ENCODE peak calls at places on chromosomes 13 and 19, in seven cellular contexts. O is left ventricle myocardium inferior; R is thoracic aorta; X is cardiac muscle cell; N is right cardiac atrium; K is neuronal stem cell; M is CD4-positive, CD25-positive, alpha-beta regulatory T cell. C is an unnamed sample. For H3K9me3 and H3K27me3, the result is how much of the 10 kb centered on the place peaks cover.

GRCh38 chr13:50428183-50428877 is 413.1 kb downstream of the KCNRG start:
- DNase-seq in O (no peak), R (no peak), X (no peak), N (no peak), K (no peak), M (no peak), C (no peak)

GRCh38 chr19:35904312-35905068 is 2.2 kb downstream of the HCST start:
- DNase-seq in O (no peak), R (no peak), X (no peak), N (no peak), K (no peak), M (no peak), C (no peak)

GRCh38 chr13:99046851-99047250 is 69.0 kb upstream of the DOCK9 start:
- DNase-seq in O (no peak), R (no peak), X (no peak), N (no peak), K (no peak), M (no peak), C (no peak)

GRCh38 chr19:39181500-39182173 is 15.1 kb upstream of the NCCRP1 start:
- DNase-seq in O (no peak), R (no peak), X (no peak), N (no peak), K (no peak), M (no peak), C (no peak)

GRCh38 chr13:95509521-95510315 is 42.8 kb upstream of the CLDN10 start:
- DNase-seq in O (no peak), R (no peak), X (peak), N (no peak), K (no peak), M (no peak), C (no peak)

GRCh38 chr19:29663861-29664752 is 1.2 kb upstream of the PLEKHF1 start:
- DNase-seq in O (no peak), R (no peak), X (no peak), N (no peak), K (no peak), M (no peak), C (no peak)

GRCh38 chr19:42471554-42472249 is 29.0 kb upstream of the CXCL17 start:
- DNase-seq in O (no peak), R (no peak), X (peak), N (no peak), K (no peak), M (no peak), C (no peak)

GRCh38 chr19:10510301-10510802 is 6.9 kb downstream of the S1PR5 start:
- DNase-seq in O (no peak), R (no peak), X (no peak), N (peak), K (peak), M (peak), C (no peak)

GRCh38 chr19:1045247-1045603 is 5.3 kb downstream of the ABCA7 start:
- DNase-seq in O (no peak), R (no peak), X (no peak), N (no peak), K (no peak), M (peak), C (peak)

GRCh38 chr13:49679244-49679643 is 12.0 kb downstream of the EBPL start:
- DNase-seq in O (no peak), R (no peak), X (peak), N (no peak), K (no peak), M (no peak), C (no peak)

GRCh38 chr13:31310781-31311180 is 111.0 kb downstream of the B3GLCT start:
- DNase-seq in O (peak), R (no peak), X (no peak), N (peak), K (no peak), M (no peak), C (no peak)

GRCh38 chr19:16398530-16399241 is 73.1 kb downstream of the EPS15L1 start:
- DNase-seq in O (no peak), R (no peak), X (peak), N (peak), K (no peak), M (no peak), C (no peak)

GRCh38 chr13:91369432-91369831 is 21.9 kb downstream of the MIR17HG start:
- DNase-seq in O (no peak), R (no peak), X (peak), N (no peak), K (no peak), M (no peak), C (no peak)

GRCh38 chr13:42660367-42660965 is 86.5 kb downstream of the TNFSF11 start:
- DNase-seq in O (no peak), R (no peak), X (peak), N (no peak), K (no peak), M (no peak), C (no peak)

GRCh38 chr19:14835011-14835410 is at the start of the genes OR7A5 and OR7C1:
- DNase-seq in O (no peak), R (no peak), X (peak), N (no peak), K (no peak), M (no peak), C (no peak)

GRCh38 chr13:37995052-37995451 is 125.5 kb upstream of the TRPC4 start:
- DNase-seq in O (no peak), R (no peak), X (peak), N (no peak), K (peak), M (no peak), C (no peak)

GRCh38 chr19:38949580-38950367 is 19.0 kb downstream of the MRPS12 start:
- DNase-seq in O (peak), R (peak), X (peak), N (peak), K (peak), M (peak), C (peak)

GRCh38 chr13:30731658-30732390 is 3.5 kb upstream of the ALOX5AP start:
- DNase-seq in O (no peak), R (no peak), X (no peak), N (peak), K (no peak), M (no peak), C (no peak)

GRCh38 chr13:67013709-67014108 is 216.4 kb downstream of the PCDH9 start:
- DNase-seq in O (no peak), R (no peak), X (no peak), N (no peak), K (no peak), M (no peak), C (no peak)

GRCh38 chr13:50911051-50911690 is 1.6 kb downstream of the RNASEH2B start:
- DNase-seq in O (no peak), R (no peak), X (peak), N (no peak), K (peak), M (peak), C (no peak)

GRCh38 chr19:42292042-42292960 is 9.6 kb upstream of the PRR19 start:
- DNase-seq in O (no peak), R (no peak), X (no peak), N (no peak), K (no peak), M (no peak), C (no peak)

GRCh38 chr19:17281391-17282304 is at the start of gene ANKLE1:
- DNase-seq in O (peak), R (no peak), X (peak), N (peak), K (no peak), M (no peak), C (peak)

DNA sequence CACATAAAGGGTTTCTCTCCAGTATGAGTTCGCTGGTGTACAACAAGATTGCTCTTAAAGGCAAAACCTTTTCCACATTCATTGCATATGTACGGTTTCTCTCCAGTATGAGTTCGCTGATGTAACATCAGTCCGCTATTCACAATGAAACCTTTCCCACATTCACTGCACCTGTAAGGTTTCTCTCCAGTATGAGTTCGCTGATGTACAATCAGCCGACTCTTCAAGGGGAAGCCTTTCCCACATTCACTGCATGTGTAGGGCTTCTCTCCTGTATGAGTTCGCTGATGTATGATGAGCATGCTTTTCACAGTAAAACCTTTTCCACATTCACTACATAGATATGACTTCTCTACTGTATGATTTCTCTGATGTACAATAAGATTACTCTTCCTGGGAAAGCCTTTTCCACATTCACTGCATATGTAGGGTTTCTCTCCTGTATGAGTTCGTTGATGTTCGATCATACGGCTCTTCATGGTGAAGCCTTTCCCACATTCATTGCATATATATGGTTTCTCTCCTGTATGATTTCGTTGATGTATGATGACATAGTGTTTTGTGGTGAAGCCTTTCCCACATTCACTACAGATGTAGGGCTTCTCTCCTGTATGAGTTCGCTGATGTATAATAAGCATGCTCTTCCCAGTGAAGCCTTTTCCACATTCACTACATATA is 6.0 kb upstream of the ZNF614 start:
- DNase-seq in O (no peak), R (no peak), X (peak), N (no peak), K (no peak), M (no peak), C (no peak)
- H3K9me3 ChIP-seq in O (half or more), R (half or more), X (under half), N (under half), K (under half), M (half or more), C (under half)

DNA sequence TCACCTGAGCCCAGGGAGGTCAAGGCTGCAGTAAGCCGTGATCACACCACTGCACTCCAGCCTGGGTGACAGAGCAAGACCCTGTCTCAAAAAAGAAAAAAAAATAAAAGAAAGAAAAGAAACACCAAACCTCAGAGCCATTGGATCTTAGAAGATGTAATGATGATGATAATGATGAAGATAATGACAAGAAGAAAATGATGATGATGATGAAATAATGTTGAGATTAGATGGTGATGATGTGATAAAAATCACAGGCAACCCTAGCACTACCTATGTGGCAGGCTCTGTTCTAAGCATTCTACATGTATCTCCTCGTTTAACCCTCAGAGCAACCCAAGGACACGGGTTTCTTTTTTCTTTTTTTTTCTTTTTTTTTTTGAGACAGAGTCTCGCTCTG is 20.1 kb upstream of the HNRNPUL1 start:
- DNase-seq in O (no peak), R (no peak), X (no peak), N (no peak), K (no peak), M (no peak), C (no peak)
- H3K27me3 ChIP-seq in O (under half), R (under half), X (under half), N (under half), K (under half), M (under half), C (under half)

GRCh38 chr19:56404705-56405056 is 549 bp downstream of the ZNF583 start:
- DNase-seq in O (no peak), R (no peak), X (no peak), N (peak), K (no peak), M (no peak), C (no peak)
- H3K27ac ChIP-seq in O (peak), R (peak), X (no peak), N (no peak), K (no peak), M (peak), C (no peak)

GRCh38 chr19:57615346-57615745 is 1.3 kb downstream of the ZNF134 start:
- DNase-seq in O (no peak), R (no peak), X (no peak), N (no peak), K (no peak), M (no peak), C (no peak)
- H3K9me3 ChIP-seq in O (half or more), R (half or more), X (under half), N (under half), K (half or more), M (half or more), C (under half)

GRCh38 chr13:25207291-25207690 is 35.2 kb upstream of the AMER2 start:
- DNase-seq in O (no peak), R (no peak), X (no peak), N (no peak), K (no peak), M (no peak), C (no peak)

GRCh38 chr13:25200783-25201182 is 28.7 kb upstream of the AMER2 start:
- DNase-seq in O (no peak), R (no peak), X (peak), N (no peak), K (no peak), M (no peak), C (no peak)

GRCh38 chr13:25204843-25205242 is 32.8 kb upstream of the AMER2 start:
- DNase-seq in O (no peak), R (no peak), X (no peak), N (no peak), K (no peak), M (no peak), C (no peak)

GRCh38 chr13:25203256-25203794 is 31.2 kb upstream of the AMER2 start:
- DNase-seq in O (no peak), R (no peak), X (no peak), N (no peak), K (no peak), M (no peak), C (no peak)
- H3K27me3 ChIP-seq in O (half or more), R (under half), X (under half), N (under half), K (under half), M (under half), C (under half)

GRCh38 chr19:54151362-54152035 is 8.0 kb downstream of the LENG1 start:
- DNase-seq in O (no peak), R (no peak), X (no peak), N (no peak), K (no peak), M (no peak), C (no peak)
- H3K27ac ChIP-seq in O (no peak), R (no peak), X (no peak), N (no peak), K (no peak), M (no peak), C (no peak)

DNA sequence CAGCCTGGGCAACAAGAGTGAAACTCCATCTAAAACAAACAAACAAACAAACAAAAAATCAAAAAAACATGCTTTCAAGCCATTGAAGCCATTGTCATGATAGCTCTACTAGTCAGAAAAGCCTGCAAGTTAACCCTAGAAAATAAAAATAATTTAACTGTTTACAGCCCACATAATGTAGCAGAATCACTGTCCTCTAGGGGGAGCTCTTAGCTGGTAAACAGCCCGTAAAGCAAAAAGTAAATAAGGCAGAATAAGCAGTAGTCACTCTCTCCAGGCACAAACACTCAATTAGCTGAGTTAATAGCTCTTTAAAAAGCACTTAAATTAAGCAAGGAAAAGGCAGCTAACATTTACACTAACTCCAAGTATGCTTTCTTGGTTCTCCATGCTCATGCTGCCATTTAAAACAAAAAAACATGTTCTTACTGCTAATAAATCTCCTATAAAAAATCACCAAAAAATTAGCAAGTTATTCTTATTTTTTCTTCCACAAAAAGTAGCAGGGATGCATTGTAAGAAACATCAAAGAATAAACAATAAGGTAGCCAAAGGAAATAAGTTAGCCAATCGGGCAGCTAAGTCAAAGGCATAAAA is 11.3 kb downstream of the LILRB4 start:
- DNase-seq in O (no peak), R (no peak), X (peak), N (no peak), K (no peak), M (no peak), C (no peak)
- H3K9me3 ChIP-seq in O (under half), R (under half), X (under half), N (under half), K (under half), M (under half), C (under half)

GRCh38 chr13:78569029-78569428 is 34.3 kb downstream of the POU4F1 start:
- DNase-seq in O (no peak), R (no peak), X (no peak), N (no peak), K (no peak), M (no peak), C (no peak)
- H3K27me3 ChIP-seq in O (under half), R (under half), X (under half), N (under half), K (under half), M (under half), C (under half)

DNA sequence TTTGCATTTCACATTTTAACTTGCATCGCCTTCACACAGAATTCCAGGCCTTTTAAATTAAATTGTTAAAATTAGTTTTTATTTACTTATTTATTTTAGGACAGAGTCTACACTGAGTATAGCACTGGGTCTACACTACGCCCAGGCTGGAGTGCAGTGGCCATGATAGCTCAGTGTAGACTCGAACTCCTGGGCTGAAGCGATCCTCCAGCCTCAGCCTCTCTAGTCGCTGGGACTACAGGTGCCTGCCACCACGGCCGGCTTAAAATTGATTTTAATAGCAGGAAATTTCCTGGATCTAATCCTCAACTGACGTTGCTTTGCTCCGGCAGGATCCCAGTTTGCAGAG is 301 bp upstream of the ZNF610 start:
- DNase-seq in O (no peak), R (no peak), X (no peak), N (no peak), K (no peak), M (no peak), C (no peak)
- H3K27ac ChIP-seq in O (peak), R (peak), X (peak), N (no peak), K (no peak), M (peak), C (no peak)

GRCh38 chr13:19158006-19158405 is 23.6 kb downstream of the TUBA3C start:
- DNase-seq in O (no peak), R (no peak), X (no peak), N (no peak), K (no peak), M (no peak), C (no peak)
- H3K9me3 ChIP-seq in O (under half), R (under half), X (under half), N (under half), K (half or more), M (under half), C (under half)

C was measured in RWPE2.